ENCODE peak calls at places on chromosomes 13 and 19, in eight cellular contexts. One of them, this sample, is unnamed.

GRCh38 chr13:105982219-105982618 is 553.2 kb downstream of the EFNB2 start:
- DNase-seq in GM13976: no peak
- DNase-seq in brain microvascular endothelial cell: no peak
- DNase-seq in NCI-H1105 treated with DMSO at 0.1 percent for 48 hours: no peak
- DNase-seq in testis: no peak
- DNase-seq in amygdala: no peak
- DNase-seq in GF-D8: no peak
- DNase-seq in A172: no peak
- DNase-seq in this sample: no peak

GRCh38 chr13:49652691-49653305 is 24.5 kb downstream of the ARL11 start:
- DNase-seq in NCI-H1105 treated with DMSO at 0.1 percent for 48 hours: peak; percentile 49
- DNase-seq in testis: peak; percentile 60
- DNase-seq in amygdala: no peak
- DNase-seq in GM13976: peak; percentile 66
- DNase-seq in brain microvascular endothelial cell: no peak
- DNase-seq in A172: peak; percentile 35
- DNase-seq in GF-D8: no peak
- DNase-seq in this sample: peak; percentile 68

GRCh38 chr19:43640424-43640757 is 741 bp upstream of the CADM4 start:
- DNase-seq in brain microvascular endothelial cell: no peak
- DNase-seq in GM13976: no peak
- DNase-seq in amygdala: no peak
- DNase-seq in A172: no peak
- DNase-seq in testis: no peak
- DNase-seq in GF-D8: no peak
- DNase-seq in NCI-H1105 treated with DMSO at 0.1 percent for 48 hours: no peak
- DNase-seq in this sample: no peak

GRCh38 chr13:40780822-40781401 is 8.5 kb upstream of the SLC25A15 start:
- DNase-seq in amygdala: no peak
- DNase-seq in A172: peak; percentile 16
- DNase-seq in testis: no peak
- DNase-seq in GF-D8: no peak
- DNase-seq in GM13976: no peak
- DNase-seq in brain microvascular endothelial cell: peak; percentile 57
- DNase-seq in NCI-H1105 treated with DMSO at 0.1 percent for 48 hours: no peak
- DNase-seq in this sample: peak; percentile 64

GRCh38 chr13:39581177-39581576 is 21.8 kb downstream of the LHFPL6 start:
- DNase-seq in A172: no peak
- DNase-seq in brain microvascular endothelial cell: no peak
- DNase-seq in testis: no peak
- DNase-seq in amygdala: no peak
- DNase-seq in GF-D8: no peak
- DNase-seq in NCI-H1105 treated with DMSO at 0.1 percent for 48 hours: no peak
- DNase-seq in GM13976: no peak
- DNase-seq in this sample: no peak

GRCh38 chr13:65275838-65276630 is 1954.1 kb downstream of the PCDH9 start:
- DNase-seq in NCI-H1105 treated with DMSO at 0.1 percent for 48 hours: no peak
- DNase-seq in amygdala: no peak
- DNase-seq in A172: no peak
- DNase-seq in testis: no peak
- DNase-seq in GF-D8: no peak
- DNase-seq in brain microvascular endothelial cell: no peak
- DNase-seq in GM13976: no peak
- DNase-seq in this sample: no peak

GRCh38 chr19:12752056-12752781 is 628 bp downstream of the BEST2 start:
- DNase-seq in brain microvascular endothelial cell: no peak
- DNase-seq in GF-D8: no peak
- DNase-seq in testis: no peak
- DNase-seq in A172: no peak
- DNase-seq in GM13976: no peak
- DNase-seq in amygdala: no peak
- DNase-seq in NCI-H1105 treated with DMSO at 0.1 percent for 48 hours: no peak
- DNase-seq in this sample: no peak

GRCh38 chr19:11268783-11269267 is 6.5 kb upstream of the DOCK6 start:
- DNase-seq in brain microvascular endothelial cell: peak; percentile 82
- DNase-seq in NCI-H1105 treated with DMSO at 0.1 percent for 48 hours: no peak
- DNase-seq in GF-D8: no peak
- DNase-seq in A172: peak; percentile 69
- DNase-seq in GM13976: peak; percentile 27
- DNase-seq in testis: peak; percentile 41
- DNase-seq in amygdala: no peak
- DNase-seq in this sample: peak; percentile 94

GRCh38 chr13:29925457-29925856 is 75.0 kb upstream of the UBL3 start:
- DNase-seq in GM13976: no peak
- DNase-seq in NCI-H1105 treated with DMSO at 0.1 percent for 48 hours: peak; percentile 59
- DNase-seq in A172: peak; percentile 29
- DNase-seq in GF-D8: no peak
- DNase-seq in amygdala: peak; percentile 10
- DNase-seq in testis: peak; percentile 60
- DNase-seq in brain microvascular endothelial cell: peak; percentile 83
- DNase-seq in this sample: peak; percentile 15

GRCh38 chr19:28710278-28710677 is 502.7 kb downstream of the UQCRFS1 start:
- DNase-seq in testis: no peak
- DNase-seq in brain microvascular endothelial cell: no peak
- DNase-seq in GM13976: no peak
- DNase-seq in A172: peak; percentile 70
- DNase-seq in amygdala: no peak
- DNase-seq in GF-D8: peak; percentile 18
- DNase-seq in NCI-H1105 treated with DMSO at 0.1 percent for 48 hours: peak; percentile 77
- DNase-seq in this sample: peak; percentile 56

GRCh38 chr13:59774511-59774911 is 389.2 kb downstream of the DIAPH3 start:
- DNase-seq in GM13976: no peak
- DNase-seq in testis: no peak
- DNase-seq in GF-D8: no peak
- DNase-seq in NCI-H1105 treated with DMSO at 0.1 percent for 48 hours: no peak
- DNase-seq in amygdala: no peak
- DNase-seq in brain microvascular endothelial cell: peak; percentile 86
- DNase-seq in A172: no peak
- DNase-seq in this sample: no peak